ENCODE peak calls at places on chromosomes 4 and X, in four cellular contexts. S is body of pancreas, W is astrocyte, I is fibroblast of lung. B is an unnamed sample.

GRCh38 chrX:65718538-65718937 is 51.1 kb downstream of the MSN start:
- DNase-seq in I (no peak), S (no peak), W (no peak), B (no peak)

GRCh38 chr4:38948551-38948950 is 80.9 kb downstream of the FAM114A1 start:
- DNase-seq in W (peak; percentile 91), I (peak; percentile 92), S (peak; percentile 16), B (no peak)

GRCh38 chrX:109654710-109655109 is 29.7 kb upstream of the KCNE5 start:
- DNase-seq in S (no peak), I (no peak), W (no peak), B (no peak)

GRCh38 chr4:116015062-116015461 is 901.6 kb upstream of the NDST4 start:
- DNase-seq in I (no peak), S (no peak), W (no peak), B (no peak)

GRCh38 chr4:169774466-169775445 is 17.0 kb upstream of the HPF1 start:
- DNase-seq in I (no peak), S (no peak), W (no peak), B (no peak)

GRCh38 chrX:133415276-133416105 is at the start of gene GPC4:
- DNase-seq in W (peak; percentile 38), I (peak; percentile 65), S (peak; percentile 84), B (peak; percentile 65)

GRCh38 chr4:147822128-147822527 is 90.2 kb downstream of the ARHGAP10 start:
- DNase-seq in W (peak; percentile 65), S (peak; percentile 97), I (peak; percentile 72), B (peak; percentile 84)

GRCh38 chrX:45715787-45716186 is 515.1 kb upstream of the DIPK2B start:
- DNase-seq in I (peak; percentile 77), W (peak; percentile 60), S (no peak), B (no peak)

GRCh38 chr4:57037982-57038604 is 59.4 kb downstream of the POLR2B start:
- DNase-seq in S (peak; percentile 70), W (no peak), I (no peak), B (peak; percentile 58)

GRCh38 chr4:16034010-16034829 is 49.6 kb downstream of the PROM1 start:
- DNase-seq in I (peak; percentile 74), S (no peak), W (peak; percentile 63), B (no peak)

GRCh38 chr4:2081540-2081939 is 22.4 kb downstream of the NAT8L start:
- DNase-seq in S (no peak), W (no peak), I (no peak), B (no peak)

GRCh38 chr4:20603671-20604313 is 96.5 kb upstream of the PACRGL start:
- DNase-seq in S (no peak), I (peak; percentile 72), W (peak; percentile 67), B (no peak)

GRCh38 chrX:153441296-153441695 is 4.6 kb downstream of the TREX2 start:
- DNase-seq in I (no peak), W (no peak), S (no peak), B (no peak)

GRCh38 chrX:130179579-130180215 is 7.9 kb downstream of the RAB33A start:
- DNase-seq in W (no peak), I (peak; percentile 27), S (no peak), B (no peak)

GRCh38 chrX:115957862-115958490 is 212.6 kb upstream of the AGTR2 start:
- DNase-seq in W (no peak), I (no peak), S (peak; percentile 35), B (no peak)

GRCh38 chr4:121072080-121072835 is at the start of gene NDNF:
- DNase-seq in I (peak; percentile 50), S (peak; percentile 27), W (peak; percentile 37), B (peak; percentile 46)

GRCh38 chr4:140635606-140636005 is 66.8 kb upstream of the UCP1 start:
- DNase-seq in S (peak; percentile 70), I (peak; percentile 64), W (peak; percentile 42), B (peak; percentile 36)

GRCh38 chr4:184792950-184793555 is 32.7 kb downstream of the ACSL1 start:
- DNase-seq in S (no peak), I (peak; percentile 97), W (peak; percentile 97), B (no peak)

GRCh38 chrX:155094468-155095061 is 23.3 kb downstream of the BRCC3 start:
- DNase-seq in I (peak; percentile 10), S (peak; percentile 16), W (no peak), B (no peak)

GRCh38 chr4:106717094-106717493 is 319.0 kb downstream of the DKK2 start:
- DNase-seq in S (no peak), I (peak; percentile 83), W (peak; percentile 82), B (no peak)

GRCh38 chr4:122783301-122784215 is 43.1 kb upstream of the FGF2 start:
- DNase-seq in I (peak; percentile 98), W (peak; percentile 97), S (peak; percentile 73), B (peak; percentile 66)

GRCh38 chrX:43840265-43840664 is 42.0 kb downstream of the MAOB start:
- DNase-seq in I (no peak), S (no peak), W (no peak), B (no peak)

GRCh38 chr4:185020293-185020808 is 2.1 kb downstream of the HELT start:
- DNase-seq in S (no peak), I (no peak), W (peak; percentile 6), B (no peak)

GRCh38 chr4:15805583-15806517 is 27.7 kb downstream of the CD38 start:
- DNase-seq in I (peak; percentile 53), W (peak; percentile 38), S (peak; percentile 32), B (no peak)

GRCh38 chr4:162163892-162164759 is at the start of gene FSTL5:
- DNase-seq in I (peak; percentile 81), W (peak; percentile 66), S (peak; percentile 69), B (peak; percentile 18)

GRCh38 chr4:11585506-11585905 is 156.8 kb upstream of the HS3ST1 start:
- DNase-seq in I (no peak), W (no peak), S (peak; percentile 29), B (no peak)

GRCh38 chr4:7282786-7283185 is 90.4 kb downstream of the SORCS2 start:
- DNase-seq in W (no peak), I (no peak), S (no peak), B (no peak)

DNA sequence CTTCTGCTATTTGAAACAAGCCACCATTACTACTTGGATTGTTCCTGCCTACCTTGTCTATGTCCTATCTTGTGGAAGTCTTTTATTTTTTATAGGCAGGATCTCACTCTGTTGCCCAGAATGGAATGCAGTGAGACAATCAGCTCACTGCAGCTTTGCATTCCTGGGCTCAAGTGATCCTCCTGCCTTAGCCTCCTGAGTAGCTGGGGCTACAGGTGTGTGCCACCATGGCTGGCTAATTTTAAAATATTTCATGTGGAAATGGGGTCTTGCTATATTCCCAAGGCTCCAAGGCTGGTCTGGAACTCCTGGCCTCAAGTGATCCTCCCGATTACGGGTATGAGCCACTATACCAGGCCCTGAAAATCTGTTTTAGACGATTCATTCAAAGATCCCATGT is 7.6 kb downstream of the RPS3A start:
- DNase-seq in S (no peak), W (no peak), I (no peak), B (no peak)
- H3K36me3 ChIP-seq in S (peaks cover 7% of the 10 kb centered on the region), W (peaks cover 47% of the 10 kb centered on the region), I (peaks cover 7% of the 10 kb centered on the region), B (peaks cover 60% of the 10 kb centered on the region)

DNA sequence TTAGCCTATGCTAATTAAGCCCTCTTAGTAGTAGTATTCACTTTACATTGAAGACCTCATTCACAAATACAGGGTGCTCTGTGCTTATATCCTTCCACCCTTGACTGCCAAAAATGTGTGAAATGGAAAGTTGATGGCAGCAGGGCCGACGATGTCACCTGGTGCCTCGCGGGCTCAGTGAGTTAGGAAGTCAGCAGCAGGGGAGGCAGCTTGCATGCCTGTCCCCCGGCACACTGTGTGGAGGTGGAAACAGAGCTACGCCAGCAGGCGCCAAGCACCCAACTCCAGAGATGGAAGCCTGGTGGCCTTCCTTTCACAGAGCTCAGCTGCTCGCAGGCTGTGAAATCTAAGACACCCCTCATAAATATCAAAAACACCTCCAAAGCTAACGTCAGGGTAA is 8.4 kb downstream of the MSL3 start:
- DNase-seq in S (no peak), I (no peak), W (no peak), B (no peak)
- H3K36me3 ChIP-seq in S (no peaks in the 10 kb centered on the region), I (no peaks in the 10 kb centered on the region), W (peaks cover 24% of the 10 kb centered on the region), B (peaks cover 65% of the 10 kb centered on the region)

DNA sequence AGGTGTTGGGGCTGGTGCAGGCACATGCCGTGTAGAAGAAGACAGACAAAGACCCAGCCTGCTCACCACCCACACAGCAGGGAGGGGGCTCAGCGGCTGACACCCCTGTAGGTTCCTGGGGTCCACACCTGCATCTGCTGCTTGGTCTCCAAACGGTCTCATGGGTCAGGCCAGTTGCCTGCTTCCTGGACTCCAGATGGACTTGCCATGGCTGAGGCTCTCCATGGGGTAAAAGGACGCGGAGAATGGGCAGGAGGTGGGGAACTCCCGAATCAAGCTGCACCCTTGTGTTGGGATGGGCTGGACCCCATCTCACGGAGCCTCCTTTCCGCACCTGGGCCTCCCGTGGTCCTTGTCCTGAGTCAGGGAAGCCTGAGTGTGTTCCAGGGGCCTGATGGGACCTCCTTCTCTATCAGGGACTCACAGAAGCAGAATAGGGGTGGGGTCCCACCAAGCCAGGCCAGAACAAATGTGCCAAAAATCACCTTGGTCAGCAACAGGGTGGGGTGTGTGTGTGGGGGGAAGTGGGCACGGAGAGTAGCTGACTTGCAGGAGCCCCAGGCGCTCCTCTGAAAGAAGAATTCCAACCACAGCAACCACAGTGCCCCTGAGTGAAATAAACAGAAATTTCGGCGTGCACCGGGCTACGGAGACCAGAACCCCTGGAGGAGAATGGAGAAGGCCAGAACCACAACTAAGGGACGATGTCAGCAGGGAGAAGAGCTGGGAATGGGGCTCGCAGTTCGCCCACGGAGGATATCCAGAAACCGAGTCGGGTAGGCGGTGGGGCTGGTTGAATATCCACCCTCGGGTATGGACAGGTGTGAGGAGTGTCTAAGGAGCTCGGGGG is 11.8 kb upstream of the ASMTL start:
- DNase-seq in S (no peak), I (no peak), W (no peak), B (no peak)
- H3K36me3 ChIP-seq in S (no peaks in the 10 kb centered on the region), I (no peaks in the 10 kb centered on the region), W (no peaks in the 10 kb centered on the region), B (no peaks in the 10 kb centered on the region)

GRCh38 chr4:42341518-42342026 is 55.7 kb upstream of the SHISA3 start:
- DNase-seq in I (peak; percentile 36), S (no peak), W (peak; percentile 11), B (no peak)
- H3K36me3 ChIP-seq in I (no peaks in the 10 kb centered on the region), S (no peaks in the 10 kb centered on the region), W (no peaks in the 10 kb centered on the region), B (no peaks in the 10 kb centered on the region)